ENCODE peak calls at places on chromosomes 16 and 17, in eight cellular contexts. V is retina, H is HEK293T, B is GM20000, P is globus pallidus, C is NCI-H2107, Q is GM04503, D is BJ. J is an unnamed sample.

GRCh38 chr16:55955845-55956244 is 80.7 kb upstream of the CES5A start:
- DNase-seq in V (peak), H (no peak), B (no peak), P (peak), C (peak), Q (no peak), D (no peak), J (no peak)

GRCh38 chr17:34125010-34125409 is 130.1 kb upstream of the CCL2 start:
- DNase-seq in V (no peak), H (no peak), B (no peak), P (no peak), C (no peak), Q (no peak), D (no peak), J (no peak)

GRCh38 chr17:28394717-28395116 is 11.3 kb downstream of the SLC46A1 start:
- DNase-seq in V (no peak), H (no peak), B (no peak), P (no peak), C (no peak), Q (no peak), D (no peak), J (no peak)

GRCh38 chr16:77302685-77303084 is 103.5 kb downstream of the SYCE1L start:
- DNase-seq in V (no peak), H (no peak), B (no peak), P (no peak), C (no peak), Q (no peak), D (no peak), J (no peak)

GRCh38 chr16:22782299-22782698 is 31.7 kb upstream of the HS3ST2 start:
- DNase-seq in V (no peak), H (no peak), B (no peak), P (peak), C (no peak), Q (no peak), D (no peak), J (no peak)

GRCh38 chr17:45353047-45353446 is 36.2 kb upstream of the MAP3K14 start:
- DNase-seq in V (no peak), H (peak), B (peak), P (no peak), C (no peak), Q (no peak), D (no peak), J (no peak)

GRCh38 chr16:25586826-25587225 is 104.9 kb upstream of the HS3ST4 start:
- DNase-seq in V (no peak), H (no peak), B (no peak), P (no peak), C (no peak), Q (no peak), D (no peak), J (no peak)

GRCh38 chr16:16881771-16882170 is 502.8 kb downstream of the NPIPA7 start:
- DNase-seq in V (no peak), H (no peak), B (no peak), P (no peak), C (no peak), Q (no peak), D (no peak), J (no peak)

GRCh38 chr16:1526608-1527555 is 6.6 kb upstream of the TMEM204 start:
- DNase-seq in V (no peak), H (no peak), B (no peak), P (no peak), C (no peak), Q (no peak), D (no peak), J (no peak)

GRCh38 chr16:60902114-60902513 is 1134.1 kb downstream of the CDH8 start:
- DNase-seq in V (no peak), H (no peak), B (no peak), P (no peak), C (no peak), Q (no peak), D (no peak), J (no peak)

GRCh38 chr16:6131526-6132050 is 1034.0 kb upstream of the EEF2KMT start:
- DNase-seq in V (no peak), H (no peak), B (no peak), P (no peak), C (no peak), Q (no peak), D (no peak), J (no peak)

GRCh38 chr17:6470751-6471521 is 26.7 kb downstream of the PIMREG start:
- DNase-seq in V (no peak), H (no peak), B (no peak), P (no peak), C (no peak), Q (no peak), D (no peak), J (no peak)

GRCh38 chr17:1462164-1463112 is 6.4 kb upstream of the CRK start:
- DNase-seq in V (no peak), H (no peak), B (no peak), P (no peak), C (no peak), Q (no peak), D (no peak), J (no peak)

GRCh38 chr17:63834431-63835166 is 7.1 kb upstream of the FTSJ3 start:
- DNase-seq in V (peak), H (peak), B (peak), P (peak), C (peak), Q (no peak), D (peak), J (peak)

GRCh38 chr16:49158029-49158642 is 123.5 kb downstream of the CBLN1 start:
- DNase-seq in V (peak), H (peak), B (peak), P (no peak), C (no peak), Q (no peak), D (no peak), J (peak)

GRCh38 chr17:80720624-80721577 is 176.3 kb downstream of the RPTOR start:
- DNase-seq in V (no peak), H (no peak), B (no peak), P (no peak), C (no peak), Q (no peak), D (no peak), J (peak)

GRCh38 chr16:10967981-10968380 is 23.6 kb downstream of the CLEC16A start:
- DNase-seq in V (no peak), H (no peak), B (no peak), P (no peak), C (no peak), Q (no peak), D (no peak), J (no peak)

GRCh38 chr17:75404223-75404738 is 1.2 kb downstream of the GRB2 start:
- DNase-seq in V (peak), H (peak), B (peak), P (peak), C (peak), Q (no peak), D (no peak), J (peak)

GRCh38 chr17:50672831-50673551 is 34.7 kb downstream of the ANKRD40 start:
- DNase-seq in V (no peak), H (no peak), B (no peak), P (no peak), C (no peak), Q (no peak), D (no peak), J (no peak)

GRCh38 chr16:69861276-69862030 is 89.7 kb upstream of the CLEC18A start:
- DNase-seq in V (no peak), H (no peak), B (no peak), P (peak), C (no peak), Q (peak), D (peak), J (no peak)

GRCh38 chr16:52103791-52104190 is 443.2 kb downstream of the TOX3 start:
- DNase-seq in V (no peak), H (no peak), B (no peak), P (no peak), C (no peak), Q (no peak), D (no peak), J (no peak)

GRCh38 chr17:79952265-79952877 is 83.3 kb downstream of the TBC1D16 start:
- DNase-seq in V (no peak), H (no peak), B (no peak), P (no peak), C (no peak), Q (no peak), D (no peak), J (peak)

GRCh38 chr16:5069048-5069447 is 2.6 kb upstream of the ALG1 start:
- DNase-seq in V (no peak), H (no peak), B (no peak), P (no peak), C (no peak), Q (no peak), D (no peak), J (no peak)

GRCh38 chr16:87765473-87765775 is 362 bp downstream of the KLHDC4 start:
- DNase-seq in V (no peak), H (peak), B (peak), P (no peak), C (no peak), Q (no peak), D (no peak), J (no peak)

GRCh38 chr16:50038756-50039529 is 13.9 kb downstream of the CNEP1R1 start:
- DNase-seq in V (no peak), H (no peak), B (no peak), P (peak), C (no peak), Q (no peak), D (no peak), J (no peak)

GRCh38 chr16:87178977-87179376 is 138.2 kb downstream of the C16orf95 start:
- DNase-seq in V (peak), H (no peak), B (no peak), P (no peak), C (no peak), Q (no peak), D (no peak), J (peak)

GRCh38 chr16:28311913-28312312 is 19.6 kb downstream of the SBK1 start:
- DNase-seq in V (peak), H (no peak), B (no peak), P (no peak), C (no peak), Q (no peak), D (no peak), J (no peak)

GRCh38 chr16:57148481-57148880 is 37.4 kb downstream of the PSME3IP1 start:
- DNase-seq in V (no peak), H (no peak), B (no peak), P (no peak), C (no peak), Q (no peak), D (no peak), J (no peak)

GRCh38 chr17:28228109-28228840 is 90.7 kb upstream of the TMEM97 start:
- DNase-seq in V (no peak), H (peak), B (no peak), P (no peak), C (no peak), Q (no peak), D (no peak), J (no peak)

GRCh38 chr17:7034955-7035590 is 742 bp upstream of the SLC16A13 start:
- DNase-seq in V (no peak), H (no peak), B (no peak), P (no peak), C (no peak), Q (no peak), D (no peak), J (no peak)

GRCh38 chr16:4358831-4359561 is 7.9 kb upstream of the PAM16 start:
- DNase-seq in V (peak), H (peak), B (peak), P (no peak), C (no peak), Q (no peak), D (no peak), J (peak)

GRCh38 chr16:84463221-84463620 is 41.2 kb downstream of the MEAK7 start:
- DNase-seq in V (no peak), H (no peak), B (no peak), P (no peak), C (no peak), Q (no peak), D (no peak), J (no peak)

GRCh38 chr17:11278186-11278983 is 37.4 kb downstream of the SHISA6 start:
- DNase-seq in V (no peak), H (no peak), B (no peak), P (no peak), C (no peak), Q (no peak), D (no peak), J (no peak)

J was measured in SJSA1.